ENCODE peak calls at places on chromosomes 7 and 10, in five cellular contexts. One of them, this sample, is unnamed.

GRCh38 chr10:82981137-82981723 is 1106.2 kb downstream of the NRG3 start:
- DNase-seq in HFF-Myc: peak; percentile 25
- DNase-seq in lower lobe of right lung: no peak
- DNase-seq in DND-41: no peak
- DNase-seq in heart right ventricle: no peak
- DNase-seq in this sample: peak; percentile 5

GRCh38 chr10:29083096-29083495 is 205.8 kb upstream of the LYZL1 start:
- DNase-seq in DND-41: peak; percentile 5
- DNase-seq in heart right ventricle: no peak
- DNase-seq in lower lobe of right lung: no peak
- DNase-seq in HFF-Myc: no peak
- DNase-seq in this sample: no peak

GRCh38 chr7:156607332-156608175 is 33.0 kb upstream of the RNF32 start:
- DNase-seq in lower lobe of right lung: no peak
- DNase-seq in DND-41: no peak
- DNase-seq in HFF-Myc: no peak
- DNase-seq in heart right ventricle: no peak
- DNase-seq in this sample: peak; percentile 3

GRCh38 chr7:132394283-132395003 is 181.8 kb downstream of the PLXNA4 start:
- DNase-seq in lower lobe of right lung: no peak
- DNase-seq in HFF-Myc: no peak
- DNase-seq in DND-41: peak; percentile 8
- DNase-seq in heart right ventricle: no peak
- DNase-seq in this sample: no peak

GRCh38 chr7:10022957-10023356 is 950.7 kb upstream of the PHF14 start:
- DNase-seq in DND-41: no peak
- DNase-seq in heart right ventricle: no peak
- DNase-seq in lower lobe of right lung: no peak
- DNase-seq in HFF-Myc: no peak
- DNase-seq in this sample: no peak

GRCh38 chr7:42672339-42672990 is 239.4 kb downstream of the C7orf25 start:
- DNase-seq in lower lobe of right lung: no peak
- DNase-seq in DND-41: no peak
- DNase-seq in heart right ventricle: no peak
- DNase-seq in HFF-Myc: no peak
- DNase-seq in this sample: no peak

GRCh38 chr7:93779115-93779514 is 111.4 kb downstream of the TFPI2 start:
- DNase-seq in heart right ventricle: no peak
- DNase-seq in HFF-Myc: no peak
- DNase-seq in lower lobe of right lung: no peak
- DNase-seq in DND-41: no peak
- DNase-seq in this sample: no peak

GRCh38 chr7:67251986-67252558 is 255.4 kb downstream of the TYW1 start:
- DNase-seq in HFF-Myc: no peak
- DNase-seq in lower lobe of right lung: no peak
- DNase-seq in heart right ventricle: no peak
- DNase-seq in DND-41: no peak
- DNase-seq in this sample: no peak

GRCh38 chr7:94595717-94596116 is 60.2 kb downstream of the SGCE start:
- DNase-seq in lower lobe of right lung: no peak
- DNase-seq in HFF-Myc: no peak
- DNase-seq in heart right ventricle: no peak
- DNase-seq in DND-41: no peak
- DNase-seq in this sample: no peak

GRCh38 chr7:118104812-118105441 is 79.0 kb upstream of the LSM8 start:
- DNase-seq in lower lobe of right lung: no peak
- DNase-seq in heart right ventricle: no peak
- DNase-seq in HFF-Myc: peak; percentile 4
- DNase-seq in DND-41: no peak
- DNase-seq in this sample: peak; percentile 39

GRCh38 chr10:19097151-19097550 is 48.5 kb downstream of the MALRD1 start:
- DNase-seq in lower lobe of right lung: no peak
- DNase-seq in HFF-Myc: no peak
- DNase-seq in DND-41: no peak
- DNase-seq in heart right ventricle: no peak
- DNase-seq in this sample: no peak

GRCh38 chr10:127922675-127923366 is 15.9 kb downstream of the PTPRE start:
- DNase-seq in lower lobe of right lung: peak; percentile 91
- DNase-seq in HFF-Myc: no peak
- DNase-seq in heart right ventricle: peak; percentile 82
- DNase-seq in DND-41: no peak
- DNase-seq in this sample: peak; percentile 95

GRCh38 chr10:128124813-128125403 is 1.3 kb downstream of the MKI67 start:
- DNase-seq in DND-41: peak; percentile 24
- DNase-seq in HFF-Myc: no peak
- DNase-seq in heart right ventricle: no peak
- DNase-seq in lower lobe of right lung: no peak
- DNase-seq in this sample: no peak

GRCh38 chr10:89592539-89592938 is 52.5 kb downstream of the PANK1 start:
- DNase-seq in HFF-Myc: no peak
- DNase-seq in lower lobe of right lung: no peak
- DNase-seq in DND-41: no peak
- DNase-seq in heart right ventricle: no peak
- DNase-seq in this sample: no peak

GRCh38 chr10:75408911-75409885 is 7.6 kb upstream of the ZNF503 start:
- DNase-seq in HFF-Myc: no peak
- DNase-seq in DND-41: no peak
- DNase-seq in heart right ventricle: peak; percentile 81
- DNase-seq in lower lobe of right lung: peak; percentile 87
- DNase-seq in this sample: no peak

GRCh38 chr7:85074016-85074415 is 112.8 kb downstream of the SEMA3D start:
- DNase-seq in heart right ventricle: no peak
- DNase-seq in lower lobe of right lung: no peak
- DNase-seq in HFF-Myc: no peak
- DNase-seq in DND-41: no peak
- DNase-seq in this sample: no peak

GRCh38 chr10:17250736-17251135 is 22.7 kb downstream of the VIM start:
- DNase-seq in heart right ventricle: no peak
- DNase-seq in lower lobe of right lung: no peak
- DNase-seq in DND-41: no peak
- DNase-seq in HFF-Myc: no peak
- DNase-seq in this sample: no peak

GRCh38 chr7:6642239-6642839 is 5.2 kb downstream of the ZNF316 start:
- DNase-seq in HFF-Myc: no peak
- DNase-seq in heart right ventricle: no peak
- DNase-seq in lower lobe of right lung: no peak
- DNase-seq in DND-41: no peak
- DNase-seq in this sample: no peak

GRCh38 chr7:94364816-94365215 is 29.9 kb upstream of the COL1A2 start:
- DNase-seq in DND-41: no peak
- DNase-seq in heart right ventricle: no peak
- DNase-seq in HFF-Myc: no peak
- DNase-seq in lower lobe of right lung: no peak
- DNase-seq in this sample: peak; percentile 22

GRCh38 chr10:4081691-4082111 is 296.7 kb upstream of the KLF6 start:
- DNase-seq in heart right ventricle: no peak
- DNase-seq in lower lobe of right lung: no peak
- DNase-seq in DND-41: no peak
- DNase-seq in HFF-Myc: no peak
- DNase-seq in this sample: peak; percentile 82

GRCh38 chr7:32316831-32317230 is 173.3 kb downstream of the LSM5 start:
- DNase-seq in HFF-Myc: no peak
- DNase-seq in lower lobe of right lung: no peak
- DNase-seq in heart right ventricle: no peak
- DNase-seq in DND-41: no peak
- DNase-seq in this sample: no peak

GRCh38 chr7:32318300-32319018 is 171.7 kb downstream of the LSM5 start:
- DNase-seq in HFF-Myc: no peak
- DNase-seq in lower lobe of right lung: no peak
- DNase-seq in heart right ventricle: peak; percentile 41
- DNase-seq in DND-41: no peak
- DNase-seq in this sample: no peak

GRCh38 chr7:32323687-32324086 is 166.5 kb downstream of the LSM5 start:
- DNase-seq in DND-41: no peak
- DNase-seq in lower lobe of right lung: no peak
- DNase-seq in heart right ventricle: no peak
- DNase-seq in HFF-Myc: no peak
- DNase-seq in this sample: no peak

GRCh38 chr7:32319019-32319382 is 171.2 kb downstream of the LSM5 start:
- DNase-seq in DND-41: no peak
- DNase-seq in lower lobe of right lung: no peak
- DNase-seq in heart right ventricle: peak; percentile 25
- DNase-seq in HFF-Myc: no peak
- DNase-seq in this sample: no peak
- H3K4me3 ChIP-seq in DND-41: no peak overlapping the region
- H3K4me3 ChIP-seq in lower lobe of right lung: peak overlapping the region; percentile 30
- H3K4me3 ChIP-seq in heart right ventricle: no peak overlapping the region
- H3K4me3 ChIP-seq in HFF-Myc: no peak overlapping the region
- H3K4me3 ChIP-seq in this sample: no peak overlapping the region

GRCh38 chr10:72779874-72780273 is 87.9 kb downstream of the MCU start:
- DNase-seq in lower lobe of right lung: no peak
- DNase-seq in heart right ventricle: no peak
- DNase-seq in DND-41: no peak
- DNase-seq in HFF-Myc: no peak
- DNase-seq in this sample: no peak
- TF ChIP-seq CTCF in lower lobe of right lung: no peak
- TF ChIP-seq CTCF in heart right ventricle: no peak
- TF ChIP-seq CTCF in DND-41: no peak
- TF ChIP-seq CTCF in HFF-Myc: no peak
- TF ChIP-seq CTCF in this sample: no peak

GRCh38 chr10:35443858-35444257 is 107.5 kb downstream of the CCNY start:
- DNase-seq in heart right ventricle: no peak
- DNase-seq in HFF-Myc: no peak
- DNase-seq in DND-41: no peak
- DNase-seq in lower lobe of right lung: no peak
- DNase-seq in this sample: no peak
- H3K4me3 ChIP-seq in heart right ventricle: no peak overlapping the region
- H3K4me3 ChIP-seq in HFF-Myc: no peak overlapping the region
- H3K4me3 ChIP-seq in DND-41: no peak overlapping the region
- H3K4me3 ChIP-seq in lower lobe of right lung: no peak overlapping the region
- H3K4me3 ChIP-seq in this sample: no peak overlapping the region

GRCh38 chr7:1274876-1275684 is 42.4 kb downstream of the UNCX start:
- DNase-seq in HFF-Myc: no peak
- DNase-seq in DND-41: no peak
- DNase-seq in heart right ventricle: peak; percentile 3
- DNase-seq in lower lobe of right lung: peak; percentile 34
- DNase-seq in this sample: no peak

GRCh38 chr7:1274121-1274875 is 41.6 kb downstream of the UNCX start:
- DNase-seq in DND-41: no peak
- DNase-seq in HFF-Myc: no peak
- DNase-seq in lower lobe of right lung: peak; percentile 34
- DNase-seq in heart right ventricle: no peak
- DNase-seq in this sample: no peak

GRCh38 chr7:1276626-1277175 is 44.0 kb downstream of the UNCX start:
- DNase-seq in DND-41: no peak
- DNase-seq in lower lobe of right lung: peak; percentile 13
- DNase-seq in HFF-Myc: no peak
- DNase-seq in heart right ventricle: no peak
- DNase-seq in this sample: no peak

GRCh38 chr7:1278543-1278942 is 45.9 kb downstream of the UNCX start:
- DNase-seq in HFF-Myc: no peak
- DNase-seq in heart right ventricle: no peak
- DNase-seq in DND-41: no peak
- DNase-seq in lower lobe of right lung: peak; percentile 2
- DNase-seq in this sample: no peak

DNA sequence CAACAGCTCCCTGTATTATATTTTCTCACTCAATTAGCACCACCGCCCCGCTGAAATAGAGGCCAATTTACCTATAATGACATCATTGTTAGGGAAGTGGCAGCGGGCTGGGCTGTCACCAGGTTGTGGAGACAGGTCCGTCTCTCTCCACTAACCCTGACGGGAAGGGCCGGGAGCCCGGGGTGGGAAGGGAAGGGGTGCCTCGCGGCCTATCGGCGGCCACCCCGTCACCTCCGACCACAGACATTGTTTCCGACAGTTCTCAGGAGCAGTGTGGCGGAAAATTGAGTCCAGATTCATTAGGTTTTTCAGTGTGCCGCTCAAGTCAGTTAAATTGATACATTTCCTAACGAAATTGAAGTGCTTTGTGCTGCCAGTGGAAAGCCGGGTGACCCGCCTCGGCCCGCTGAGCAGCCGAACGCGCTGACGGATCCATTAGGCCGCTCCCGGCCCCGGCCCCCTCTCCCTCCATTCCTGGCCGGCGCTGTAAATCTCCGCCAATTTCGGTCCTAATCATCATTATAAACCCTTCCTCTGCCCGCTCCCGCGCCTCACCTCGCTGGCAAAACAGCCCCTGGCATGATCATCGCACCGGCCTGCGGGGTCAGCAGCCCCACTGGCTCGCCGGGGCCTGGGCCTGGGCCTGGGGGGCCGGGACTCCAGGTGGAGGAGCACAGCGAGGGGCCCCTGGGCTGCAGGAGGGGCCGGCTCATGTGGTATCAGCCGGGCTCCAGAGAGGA is 43.2 kb downstream of the UNCX start:
- DNase-seq in heart right ventricle: peak; percentile 6
- DNase-seq in HFF-Myc: no peak
- DNase-seq in DND-41: no peak
- DNase-seq in lower lobe of right lung: peak; percentile 27
- DNase-seq in this sample: no peak
- TF ChIP-seq CTCF in heart right ventricle: no peak
- TF ChIP-seq CTCF in HFF-Myc: no peak
- TF ChIP-seq CTCF in DND-41: no peak
- TF ChIP-seq CTCF in lower lobe of right lung: no peak
- TF ChIP-seq CTCF in this sample: no peak

DNA sequence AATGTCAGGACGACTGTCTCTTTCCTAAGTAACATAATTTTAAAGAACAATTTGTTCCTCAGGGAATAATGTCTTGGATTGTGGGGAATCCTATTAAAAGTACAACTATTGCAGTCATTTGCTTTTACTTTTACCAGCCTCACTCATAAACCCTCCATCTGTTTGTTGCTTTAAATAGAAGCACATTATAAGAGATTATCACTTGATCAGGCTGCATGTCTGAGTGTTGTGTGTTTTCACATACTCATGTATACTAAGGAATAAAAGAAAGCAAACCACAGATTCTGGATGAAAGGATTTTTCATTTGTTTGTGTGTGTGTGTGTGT is 1077.8 kb downstream of the KCNMA1 start:
- DNase-seq in DND-41: no peak
- DNase-seq in heart right ventricle: no peak
- DNase-seq in HFF-Myc: peak; percentile 42
- DNase-seq in lower lobe of right lung: no peak
- DNase-seq in this sample: peak; percentile 80
- H3K4me3 ChIP-seq in DND-41: no peak overlapping the region
- H3K4me3 ChIP-seq in heart right ventricle: no peak overlapping the region
- H3K4me3 ChIP-seq in HFF-Myc: no peak overlapping the region
- H3K4me3 ChIP-seq in lower lobe of right lung: no peak overlapping the region
- H3K4me3 ChIP-seq in this sample: no peak overlapping the region